ENCODE peak calls at places on chromosomes 2 and 18, in nine cellular contexts. R is T follicular helper cell; Q is activated CD4-positive, alpha-beta T cell treated with anti-CD3 and anti-CD28 coated beads, Interleukin-2, amount 10 ng/mL, durations not matched to agents 7 days and 5 days; O is Ammon's horn; J is amniotic stem cell; X is CD8-positive, alpha-beta memory T cell; I is mucosa of gallbladder; C is activated naive CD4-positive, alpha-beta T cell; U is OCI-LY7. P is an unnamed sample.

GRCh38 chr18:5463390-5463789 is 80.4 kb downstream of the EPB41L3 start:
- DNase-seq in R (no peak), Q (no peak), O (no peak), J (no peak), X (no peak), I (no peak), C (no peak), U (no peak), P (no peak)

GRCh38 chr2:5748941-5749731 is 57.0 kb downstream of the SOX11 start:
- DNase-seq in R (no peak), Q (no peak), O (peak; percentile 36), J (no peak), X (no peak), I (no peak), C (no peak), U (no peak), P (no peak)

GRCh38 chr2:205511221-205511620 is 171.1 kb upstream of the NRP2 start:
- DNase-seq in R (no peak), Q (no peak), O (no peak), J (no peak), X (no peak), I (no peak), C (no peak), U (no peak), P (no peak)

GRCh38 chr2:5022056-5022455 is 670.1 kb upstream of the SOX11 start:
- DNase-seq in R (no peak), Q (no peak), O (no peak), J (no peak), X (no peak), I (no peak), C (no peak), U (no peak), P (no peak)

GRCh38 chr18:6885992-6886823 is 156.7 kb downstream of the ARHGAP28 start:
- DNase-seq in R (no peak), Q (peak; percentile 21), O (peak; percentile 79), J (peak; percentile 41), X (no peak), I (peak; percentile 50), C (no peak), U (peak; percentile 41), P (peak; percentile 5)

GRCh38 chr2:43300781-43301586 is 74.6 kb upstream of the ZFP36L2 start:
- DNase-seq in R (no peak), Q (no peak), O (no peak), J (no peak), X (no peak), I (no peak), C (no peak), U (no peak), P (no peak)

GRCh38 chr2:37415128-37415817 is 70.8 kb downstream of the QPCT start:
- DNase-seq in R (no peak), Q (no peak), O (no peak), J (no peak), X (no peak), I (no peak), C (no peak), U (no peak), P (no peak)

GRCh38 chr18:77560334-77560970 is 310.8 kb downstream of the GALR1 start:
- DNase-seq in R (no peak), Q (no peak), O (no peak), J (no peak), X (no peak), I (no peak), C (no peak), U (no peak), P (no peak)

GRCh38 chr2:238339814-238340213 is 19.5 kb downstream of the TRAF3IP1 start:
- DNase-seq in R (no peak), Q (no peak), O (no peak), J (no peak), X (no peak), I (no peak), C (no peak), U (no peak), P (no peak)

GRCh38 chr18:75407468-75408437 is 19.8 kb downstream of the SMIM21 start:
- DNase-seq in R (no peak), Q (no peak), O (no peak), J (peak; percentile 5), X (no peak), I (no peak), C (no peak), U (no peak), P (no peak)

GRCh38 chr2:223896751-223897320 is 48.3 kb downstream of the WDFY1 start:
- DNase-seq in R (no peak), Q (peak; percentile 8), O (no peak), J (no peak), X (no peak), I (no peak), C (no peak), U (peak; percentile 63), P (peak; percentile 37)

GRCh38 chr2:36376319-36376765 is 20.8 kb downstream of the CRIM1 start:
- DNase-seq in R (no peak), Q (no peak), O (peak; percentile 64), J (no peak), X (no peak), I (peak; percentile 79), C (no peak), U (no peak), P (no peak)

GRCh38 chr18:35047697-35048292 is 6.6 kb downstream of the MAPRE2 start:
- DNase-seq in R (no peak), Q (no peak), O (no peak), J (no peak), X (no peak), I (no peak), C (no peak), U (no peak), P (no peak)

GRCh38 chr2:46914578-46915230 is 902 bp downstream of the MCFD2 start:
- DNase-seq in R (no peak), Q (no peak), O (no peak), J (no peak), X (no peak), I (no peak), C (no peak), U (no peak), P (no peak)

GRCh38 chr2:227848586-227848985 is 22.8 kb upstream of the DAW1 start:
- DNase-seq in R (no peak), Q (no peak), O (no peak), J (no peak), X (no peak), I (no peak), C (no peak), U (no peak), P (no peak)

GRCh38 chr2:215363461-215364156 is 51.8 kb downstream of the ATIC start:
- DNase-seq in R (no peak), Q (no peak), O (no peak), J (no peak), X (no peak), I (no peak), C (no peak), U (no peak), P (no peak)

GRCh38 chr2:29481313-29481712 is 366.1 kb downstream of the CLIP4 start:
- DNase-seq in R (no peak), Q (no peak), O (no peak), J (no peak), X (no peak), I (no peak), C (no peak), U (no peak), P (no peak)

GRCh38 chr2:112850588-112850987 is 14.0 kb upstream of the IL1B start:
- DNase-seq in R (no peak), Q (no peak), O (no peak), J (no peak), X (no peak), I (no peak), C (no peak), U (no peak), P (no peak)

GRCh38 chr2:176105727-176106635 is 1.1 kb upstream of the HOXD11 start:
- DNase-seq in R (no peak), Q (no peak), O (no peak), J (no peak), X (no peak), I (no peak), C (no peak), U (no peak), P (no peak)

GRCh38 chr2:140257692-140258300 is 1477.6 kb upstream of the NXPH2 start:
- DNase-seq in R (no peak), Q (no peak), O (no peak), J (no peak), X (no peak), I (no peak), C (no peak), U (no peak), P (no peak)

GRCh38 chr2:150482667-150483260 is 4.7 kb downstream of the RND3 start:
- DNase-seq in R (no peak), Q (no peak), O (no peak), J (no peak), X (no peak), I (no peak), C (no peak), U (no peak), P (no peak)

GRCh38 chr2:231909631-231910030 is 16.6 kb downstream of the NPPC start:
- DNase-seq in R (no peak), Q (no peak), O (no peak), J (no peak), X (no peak), I (no peak), C (no peak), U (no peak), P (no peak)

GRCh38 chr2:95076705-95077520 is 44.7 kb downstream of the MRPS5 start:
- DNase-seq in R (peak; percentile 85), Q (peak; percentile 94), O (peak; percentile 84), J (peak; percentile 8), X (peak; percentile 89), I (peak; percentile 77), C (peak; percentile 71), U (peak; percentile 69), P (peak; percentile 81)

GRCh38 chr2:60424233-60424632 is 129.2 kb downstream of the BCL11A start:
- DNase-seq in R (no peak), Q (no peak), O (peak; percentile 30), J (no peak), X (no peak), I (no peak), C (no peak), U (no peak), P (no peak)

GRCh38 chr18:57436965-57437333 is 1.8 kb downstream of the ONECUT2 start:
- DNase-seq in R (no peak), Q (no peak), O (no peak), J (no peak), X (no peak), I (no peak), C (no peak), U (no peak), P (no peak)

GRCh38 chr2:1971124-1971523 is 226.8 kb upstream of the PXDN start:
- DNase-seq in R (no peak), Q (no peak), O (no peak), J (no peak), X (no peak), I (no peak), C (no peak), U (no peak), P (no peak)

GRCh38 chr2:102074167-102074778 is 68.3 kb upstream of the IL1R1 start:
- DNase-seq in R (no peak), Q (no peak), O (no peak), J (no peak), X (no peak), I (no peak), C (no peak), U (no peak), P (no peak)

GRCh38 chr2:55779459-55780421 is 86.1 kb upstream of the PNPT1 start:
- DNase-seq in R (no peak), Q (no peak), O (no peak), J (peak; percentile 27), X (no peak), I (no peak), C (no peak), U (no peak), P (no peak)

GRCh38 chr2:75462714-75463113 is 98.0 kb downstream of the EVA1A start:
- DNase-seq in R (no peak), Q (no peak), O (no peak), J (no peak), X (no peak), I (no peak), C (no peak), U (no peak), P (no peak)

P was measured in germinal center.